ENCODE peak calls at places on chromosome 22, in four cellular contexts. Q, J, S and R are unnamed samples.

GRCh38 chr22:35883028-35883620 is 145.5 kb downstream of the RBFOX2 start:
- DNase-seq in S (no peak), J (no peak), Q (no peak), R (no peak)

GRCh38 chr22:39471421-39472141 is 14.8 kb downstream of the MGAT3 start:
- DNase-seq in J (no peak), S (no peak), Q (no peak), R (no peak)

GRCh38 chr22:46315976-46316375 is 19.3 kb downstream of the GTSE1 start:
- DNase-seq in S (no peak), Q (no peak), J (no peak), R (no peak)

GRCh38 chr22:43921361-43921760 is 2.2 kb upstream of the PNPLA3 start:
- DNase-seq in Q (no peak), S (no peak), J (no peak), R (no peak)

GRCh38 chr22:27489265-27489675 is 312.3 kb downstream of the MN1 start:
- DNase-seq in J (no peak), S (no peak), Q (no peak), R (no peak)

GRCh38 chr22:28995551-28995950 is 66.1 kb downstream of the C22orf31 start:
- DNase-seq in Q (no peak), J (no peak), S (no peak), R (no peak)

GRCh38 chr22:22185217-22185616 is 59.4 kb upstream of the VPREB1 start:
- DNase-seq in S (no peak), J (no peak), Q (no peak), R (no peak)

GRCh38 chr22:38760477-38761201 is 4.8 kb upstream of the SUN2 start:
- DNase-seq in J (no peak), S (no peak), Q (no peak), R (no peak)

GRCh38 chr22:33848251-33848650 is 72.0 kb downstream of the LARGE1 start:
- DNase-seq in S (no peak), J (no peak), Q (no peak), R (no peak)

GRCh38 chr22:27687984-27688545 is 113.5 kb downstream of the MN1 start:
- DNase-seq in J (no peak), S (no peak), Q (no peak), R (no peak)

GRCh38 chr22:41234815-41235687 is 5.7 kb downstream of the CHADL start:
- DNase-seq in J (no peak), S (no peak), Q (no peak), R (no peak)

GRCh38 chr22:47587361-47587760 is 824.9 kb downstream of the TBC1D22A start:
- DNase-seq in S (no peak), Q (no peak), J (no peak), R (no peak)

GRCh38 chr22:11627436-11627797 is 3900.6 kb upstream of the OR11H1 start:
- DNase-seq in J (no peak), S (no peak), Q (no peak), R (no peak)

GRCh38 chr22:20414059-20414440 is 20.1 kb downstream of the ZNF74 start:
- DNase-seq in Q (no peak), J (no peak), S (no peak), R (no peak)

GRCh38 chr22:39433476-39434242 is 23.2 kb upstream of the MGAT3 start:
- DNase-seq in Q (no peak), S (no peak), J (no peak), R (no peak)

GRCh38 chr22:46501701-46502100 is 35.7 kb downstream of the CELSR1 start:
- DNase-seq in J (no peak), S (no peak), Q (no peak), R (no peak)

GRCh38 chr22:19880786-19881569 is 26.3 kb upstream of the GNB1L start:
- DNase-seq in Q (no peak), J (peak), S (peak), R (no peak)

GRCh38 chr22:23220485-23221350 is 40.4 kb downstream of the BCR start:
- DNase-seq in Q (no peak), S (no peak), J (no peak), R (no peak)

GRCh38 chr22:35758394-35758793 is 40.7 kb downstream of the APOL5 start:
- DNase-seq in Q (no peak), S (no peak), J (no peak), R (no peak)

GRCh38 chr22:40320687-40321086 is 25.6 kb upstream of the ADSL start:
- DNase-seq in S (no peak), Q (no peak), J (no peak), R (no peak)

GRCh38 chr22:25722223-25723015 is 19.6 kb upstream of the MYO18B start:
- DNase-seq in J (no peak), S (no peak), Q (no peak), R (no peak)

GRCh38 chr22:26430600-26430999 is 1.5 kb downstream of the ASPHD2 start:
- DNase-seq in S (no peak), J (no peak), Q (no peak), R (peak)

GRCh38 chr22:33350391-33350955 is 292.3 kb upstream of the SYN3 start:
- DNase-seq in Q (no peak), S (no peak), J (no peak), R (no peak)